ENCODE peak calls at places on chromosomes 16 and 17, in four cellular contexts. F, D, V and O are unnamed samples.

GRCh38 chr17:16040710-16041251 is 41.2 kb downstream of the TTC19 start:
- DNase-seq in F (peak; percentile 94), D (no peak), V (no peak), O (no peak)

GRCh38 chr17:78822552-78822951 is 18.1 kb downstream of the USP36 start:
- DNase-seq in F (peak; percentile 57), D (no peak), V (no peak), O (no peak)

GRCh38 chr17:80942360-80943345 is 49.0 kb upstream of the CHMP6 start:
- DNase-seq in F (peak; percentile 96), D (peak; percentile 95), V (peak; percentile 93), O (no peak)

GRCh38 chr17:77349976-77350830 is 209.4 kb downstream of the SEC14L1 start:
- DNase-seq in F (peak; percentile 77), D (peak; percentile 49), V (no peak), O (no peak)

GRCh38 chr17:15490634-15491261 is 23.3 kb upstream of the CDRT4 start:
- DNase-seq in F (peak; percentile 81), D (peak; percentile 85), V (peak; percentile 71), O (no peak)

GRCh38 chr17:48187867-48188608 is 80.5 kb downstream of the SNX11 start:
- DNase-seq in F (no peak), D (no peak), V (no peak), O (no peak)

GRCh38 chr17:17200831-17201230 is 5.3 kb downstream of the PLD6 start:
- DNase-seq in F (no peak), D (no peak), V (no peak), O (no peak)

GRCh38 chr17:49592263-49592662 is 16.6 kb downstream of the NXPH3 start:
- DNase-seq in F (no peak), D (no peak), V (no peak), O (no peak)

GRCh38 chr16:57892447-57893096 is 78.4 kb downstream of the CNGB1 start:
- DNase-seq in F (no peak), D (no peak), V (no peak), O (no peak)

GRCh38 chr17:66275651-66276050 is 26.8 kb upstream of the PRKCA start:
- DNase-seq in F (peak; percentile 98), D (peak; percentile 65), V (no peak), O (no peak)

GRCh38 chr17:35062284-35062683 is 1.2 kb downstream of the RFFL start:
- DNase-seq in F (no peak), D (no peak), V (no peak), O (no peak)

GRCh38 chr16:53984936-53985335 is 281.0 kb downstream of the FTO start:
- DNase-seq in F (no peak), D (no peak), V (no peak), O (no peak)

GRCh38 chr16:51374790-51375189 is 223.7 kb upstream of the SALL1 start:
- DNase-seq in F (no peak), D (no peak), V (no peak), O (no peak)

GRCh38 chr16:54248863-54249710 is 37.5 kb downstream of the IRX3 start:
- DNase-seq in F (no peak), D (no peak), V (no peak), O (no peak)

GRCh38 chr16:88967800-88968588 is 9.0 kb downstream of the CBFA2T3 start:
- DNase-seq in F (no peak), D (no peak), V (peak; percentile 11), O (peak; percentile 93)

GRCh38 chr16:27515874-27516353 is 33.8 kb downstream of the GTF3C1 start:
- DNase-seq in F (no peak), D (no peak), V (no peak), O (peak; percentile 57)

GRCh38 chr17:1431631-1432104 is 24.4 kb downstream of the CRK start:
- DNase-seq in F (no peak), D (no peak), V (no peak), O (peak; percentile 87)

GRCh38 chr17:76569607-76570279 is 15.9 kb downstream of the ST6GALNAC2 start:
- DNase-seq in F (no peak), D (no peak), V (peak; percentile 42), O (no peak)

GRCh38 chr17:1787301-1787902 is 25.5 kb downstream of the SERPINF1 start:
- DNase-seq in F (peak; percentile 93), D (peak; percentile 93), V (peak; percentile 44), O (no peak)

GRCh38 chr16:66508261-66508913 is 41.5 kb downstream of the TK2 start:
- DNase-seq in F (peak; percentile 97), D (peak; percentile 70), V (no peak), O (peak; percentile 42)

GRCh38 chr16:59878479-59878878 is 1144.4 kb upstream of the GOT2 start:
- DNase-seq in F (no peak), D (no peak), V (no peak), O (no peak)

GRCh38 chr16:67043420-67043819 is 14.5 kb downstream of the CBFB start:
- DNase-seq in F (no peak), D (no peak), V (no peak), O (no peak)

GRCh38 chr17:81037026-81037782 is 2.3 kb downstream of the BAIAP2 start:
- DNase-seq in F (peak; percentile 65), D (peak; percentile 87), V (peak; percentile 71), O (no peak)

GRCh38 chr17:4849011-4849536 is 15.9 kb downstream of the MINK1 start:
- DNase-seq in F (peak; percentile 64), D (no peak), V (no peak), O (no peak)

GRCh38 chr17:30969989-30970680 is 704 bp upstream of the RNF135 start:
- DNase-seq in F (peak; percentile 62), D (peak; percentile 64), V (no peak), O (peak; percentile 69)

GRCh38 chr16:30096862-30097563 is 1.0 kb upstream of the YPEL3 start:
- DNase-seq in F (no peak), D (no peak), V (no peak), O (peak; percentile 44)

GRCh38 chr16:57134982-57135381 is 42.6 kb downstream of the CPNE2 start:
- DNase-seq in F (no peak), D (no peak), V (no peak), O (peak; percentile 46)

GRCh38 chr16:46765050-46765449 is 16.9 kb upstream of the MYLK3 start:
- DNase-seq in F (no peak), D (no peak), V (no peak), O (no peak)

GRCh38 chr16:825298-826061 is 24.9 kb upstream of the GNG13 start:
- DNase-seq in F (peak; percentile 18), D (no peak), V (no peak), O (no peak)

GRCh38 chr16:66713076-66713475 is 16.5 kb upstream of the CMTM4 start:
- DNase-seq in F (no peak), D (no peak), V (no peak), O (no peak)

GRCh38 chr16:56355221-56355620 is 70.1 kb downstream of the AMFR start:
- DNase-seq in F (no peak), D (no peak), V (no peak), O (no peak)

GRCh38 chr16:10256855-10257641 is 74.8 kb upstream of the GRIN2A start:
- DNase-seq in F (peak; percentile 5), D (no peak), V (peak; percentile 34), O (peak; percentile 75)

GRCh38 chr17:70172449-70172848 is 3.1 kb downstream of the KCNJ2 start:
- DNase-seq in F (no peak), D (no peak), V (no peak), O (no peak)

GRCh38 chr17:50280068-50280467 is 5.8 kb downstream of the TMEM92 start:
- DNase-seq in F (no peak), D (no peak), V (no peak), O (peak; percentile 43)

GRCh38 chr17:8463089-8463488 is 27.4 kb downstream of the NDEL1 start:
- DNase-seq in F (no peak), D (peak; percentile 71), V (no peak), O (no peak)
- H3K4me3 ChIP-seq in F (no peak overlapping the region), D (no peak overlapping the region), V (no peak overlapping the region), O (no peak overlapping the region)

GRCh38 chr16:49491736-49492089 is 118.1 kb downstream of the C16orf78 start:
- DNase-seq in F (no peak), D (peak; percentile 65), V (peak; percentile 50), O (no peak)

GRCh38 chr16:49492896-49493620 is 119.5 kb downstream of the C16orf78 start:
- DNase-seq in F (no peak), D (peak; percentile 53), V (no peak), O (no peak)

GRCh38 chr16:49491111-49491670 is 117.6 kb downstream of the C16orf78 start:
- DNase-seq in F (no peak), D (peak; percentile 12), V (no peak), O (no peak)

GRCh38 chr16:49493836-49494235 is 120.2 kb downstream of the C16orf78 start:
- DNase-seq in F (no peak), D (peak; percentile 46), V (no peak), O (no peak)

GRCh38 chr16:49492090-49492801 is 118.6 kb downstream of the C16orf78 start:
- DNase-seq in F (peak; percentile 7), D (peak; percentile 62), V (peak; percentile 63), O (peak; percentile 40)
- TF ChIP-seq CTCF in F (peak; percentile 91), D (peak; percentile 96), V (peak; percentile 98), O (peak; percentile 84)

DNA sequence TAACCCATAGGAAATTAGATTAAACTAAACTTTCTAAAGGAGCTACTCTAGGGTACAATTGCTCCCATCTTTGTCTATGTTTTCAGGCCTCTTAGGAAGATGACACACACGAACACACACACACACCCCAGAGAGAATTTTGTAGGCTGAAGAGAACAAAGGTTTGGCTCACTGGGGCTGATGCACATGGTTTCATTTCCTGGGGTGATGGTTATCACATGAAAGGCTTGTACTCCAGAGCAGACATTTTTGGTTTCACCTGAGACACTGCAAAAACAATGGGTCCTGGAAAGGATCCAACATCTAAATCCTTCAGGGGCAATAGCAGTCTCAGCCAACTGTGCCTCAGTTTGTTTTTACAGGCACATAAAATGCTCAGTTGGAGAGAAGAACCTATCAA is 62.8 kb downstream of the GRB7 start:
- DNase-seq in F (no peak), D (no peak), V (no peak), O (peak; percentile 89)
- H3K4me3 ChIP-seq in F (no peak overlapping the region), D (no peak overlapping the region), V (no peak overlapping the region), O (no peak overlapping the region)

DNA sequence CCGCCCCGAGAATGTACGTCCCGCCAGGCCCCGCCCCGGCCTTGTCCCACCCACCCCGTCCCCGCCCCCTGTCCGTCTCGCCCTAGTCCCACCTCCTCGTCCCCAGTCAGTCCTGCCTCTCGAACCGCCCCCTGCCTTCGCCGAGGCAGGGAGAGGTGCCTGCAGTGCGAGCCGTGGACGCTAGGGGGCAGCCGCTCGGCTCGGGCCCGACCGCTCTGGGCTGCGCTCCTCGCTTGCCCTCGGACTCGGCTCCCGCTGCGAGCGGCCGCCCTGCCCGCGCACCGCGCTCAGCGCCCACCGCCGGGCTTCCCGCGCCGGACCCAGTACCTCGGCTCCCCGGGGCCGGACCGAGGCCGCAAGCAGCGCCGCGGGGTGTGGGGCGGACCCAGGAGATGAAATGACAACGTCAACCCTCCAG is at the start of gene VPS4A:
- DNase-seq in F (peak; percentile 94), D (peak; percentile 97), V (peak; percentile 97), O (peak; percentile 98)
- TF ChIP-seq CTCF in F (peak; percentile 88), D (peak; percentile 89), V (peak; percentile 95), O (peak; percentile 91)

GRCh38 chr16:31327675-31328225 is 27.2 kb upstream of the ITGAX start:
- DNase-seq in F (no peak), D (no peak), V (no peak), O (no peak)
- H3K4me3 ChIP-seq in F (no peak overlapping the region), D (no peak overlapping the region), V (no peak overlapping the region), O (no peak overlapping the region)

GRCh38 chr16:11675561-11676511 is 7.6 kb downstream of the SNN start:
- DNase-seq in F (no peak), D (no peak), V (peak; percentile 31), O (no peak)
- TF ChIP-seq CTCF in F (no peak), D (no peak), V (no peak), O (no peak)